ENCODE peak calls at places on chromosome 14, in five cellular contexts. One of them, this sample, is unnamed.

GRCh38 chr14:27686137-27686536 is 1080.5 kb upstream of the FOXG1 start:
- DNase-seq in uterus: no peak
- DNase-seq in natural killer cell: no peak
- DNase-seq in lung: no peak
- DNase-seq in mammary epithelial cell: no peak
- DNase-seq in this sample: no peak

GRCh38 chr14:36901846-36902245 is 240.2 kb downstream of the PAX9 start:
- DNase-seq in natural killer cell: no peak
- DNase-seq in uterus: no peak
- DNase-seq in mammary epithelial cell: no peak
- DNase-seq in lung: no peak
- DNase-seq in this sample: no peak

GRCh38 chr14:24279301-24280186 is 8.1 kb upstream of the RABGGTA start:
- DNase-seq in natural killer cell: no peak
- DNase-seq in mammary epithelial cell: peak; percentile 77
- DNase-seq in uterus: no peak
- DNase-seq in lung: no peak
- DNase-seq in this sample: peak; percentile 53

GRCh38 chr14:99420711-99421110 is 59.9 kb downstream of the SETD3 start:
- DNase-seq in mammary epithelial cell: no peak
- DNase-seq in natural killer cell: no peak
- DNase-seq in lung: peak; percentile 67
- DNase-seq in uterus: no peak
- DNase-seq in this sample: no peak

GRCh38 chr14:103384450-103385152 is 614 bp upstream of the MARK3 start:
- DNase-seq in uterus: no peak
- DNase-seq in lung: no peak
- DNase-seq in natural killer cell: no peak
- DNase-seq in mammary epithelial cell: no peak
- DNase-seq in this sample: no peak

GRCh38 chr14:105078294-105078693 is 13.1 kb upstream of the GPR132 start:
- DNase-seq in uterus: no peak
- DNase-seq in lung: no peak
- DNase-seq in mammary epithelial cell: no peak
- DNase-seq in natural killer cell: no peak
- DNase-seq in this sample: no peak

GRCh38 chr14:36028665-36029064 is 147.9 kb downstream of the PTCSC3 start:
- DNase-seq in natural killer cell: no peak
- DNase-seq in mammary epithelial cell: no peak
- DNase-seq in uterus: no peak
- DNase-seq in lung: no peak
- DNase-seq in this sample: no peak

GRCh38 chr14:50039734-50040400 is 76.5 kb downstream of the VCPKMT start:
- DNase-seq in lung: peak; percentile 38
- DNase-seq in mammary epithelial cell: peak; percentile 91
- DNase-seq in uterus: no peak
- DNase-seq in natural killer cell: no peak
- DNase-seq in this sample: peak; percentile 89

GRCh38 chr14:91223028-91223783 is 21.3 kb downstream of the GPR68 start:
- DNase-seq in natural killer cell: no peak
- DNase-seq in lung: no peak
- DNase-seq in mammary epithelial cell: peak; percentile 17
- DNase-seq in uterus: no peak
- DNase-seq in this sample: no peak

GRCh38 chr14:59438148-59438766 is 26.9 kb downstream of the GPR135 start:
- DNase-seq in natural killer cell: no peak
- DNase-seq in lung: no peak
- DNase-seq in uterus: no peak
- DNase-seq in mammary epithelial cell: peak; percentile 74
- DNase-seq in this sample: no peak

GRCh38 chr14:29724991-29725390 is 202.7 kb downstream of the PRKD1 start:
- DNase-seq in lung: peak; percentile 29
- DNase-seq in uterus: no peak
- DNase-seq in natural killer cell: no peak
- DNase-seq in mammary epithelial cell: no peak
- DNase-seq in this sample: no peak

GRCh38 chr14:47763188-47763854 is 87.9 kb upstream of the MDGA2 start:
- DNase-seq in lung: no peak
- DNase-seq in mammary epithelial cell: no peak
- DNase-seq in natural killer cell: no peak
- DNase-seq in uterus: no peak
- DNase-seq in this sample: no peak

GRCh38 chr14:97177016-97177415 is 379.8 kb downstream of the VRK1 start:
- DNase-seq in natural killer cell: no peak
- DNase-seq in uterus: no peak
- DNase-seq in mammary epithelial cell: peak; percentile 9
- DNase-seq in lung: no peak
- DNase-seq in this sample: no peak

GRCh38 chr14:97137705-97138104 is 340.5 kb downstream of the VRK1 start:
- DNase-seq in natural killer cell: no peak
- DNase-seq in uterus: no peak
- DNase-seq in mammary epithelial cell: no peak
- DNase-seq in lung: no peak
- DNase-seq in this sample: no peak

GRCh38 chr14:24086193-24086955 is 7.7 kb upstream of the PCK2 start:
- DNase-seq in natural killer cell: no peak
- DNase-seq in uterus: no peak
- DNase-seq in lung: no peak
- DNase-seq in mammary epithelial cell: no peak
- DNase-seq in this sample: no peak

GRCh38 chr14:94773017-94773681 is 3.2 kb upstream of the GSC start:
- DNase-seq in lung: no peak
- DNase-seq in uterus: no peak
- DNase-seq in natural killer cell: no peak
- DNase-seq in mammary epithelial cell: no peak
- DNase-seq in this sample: no peak

GRCh38 chr14:104708606-104709268 is 15.3 kb upstream of the ADSS1 start:
- DNase-seq in mammary epithelial cell: no peak
- DNase-seq in natural killer cell: peak; percentile 66
- DNase-seq in uterus: peak; percentile 74
- DNase-seq in lung: peak; percentile 68
- DNase-seq in this sample: no peak

GRCh38 chr14:42555365-42555764 is 948.7 kb downstream of the LRFN5 start:
- DNase-seq in mammary epithelial cell: no peak
- DNase-seq in uterus: no peak
- DNase-seq in lung: no peak
- DNase-seq in natural killer cell: no peak
- DNase-seq in this sample: no peak

GRCh38 chr14:77000340-77001235 is 27.9 kb downstream of the IRF2BPL start:
- DNase-seq in uterus: peak; percentile 60
- DNase-seq in natural killer cell: no peak
- DNase-seq in lung: no peak
- DNase-seq in mammary epithelial cell: no peak
- DNase-seq in this sample: no peak

GRCh38 chr14:59631237-59631636 is 54.6 kb upstream of the CCDC175 start:
- DNase-seq in natural killer cell: no peak
- DNase-seq in lung: no peak
- DNase-seq in mammary epithelial cell: peak; percentile 6
- DNase-seq in uterus: no peak
- DNase-seq in this sample: no peak

GRCh38 chr14:23566782-23567185 is 807 bp downstream of the AP1G2 start:
- DNase-seq in uterus: no peak
- DNase-seq in lung: no peak
- DNase-seq in mammary epithelial cell: no peak
- DNase-seq in natural killer cell: no peak
- DNase-seq in this sample: no peak

GRCh38 chr14:73460691-73461127 is 2.4 kb upstream of the NUMB start:
- DNase-seq in mammary epithelial cell: peak; percentile 55
- DNase-seq in uterus: no peak
- DNase-seq in lung: peak; percentile 27
- DNase-seq in natural killer cell: no peak
- DNase-seq in this sample: no peak

GRCh38 chr14:35355981-35356839 is 48.3 kb downstream of the NFKBIA start:
- DNase-seq in uterus: no peak
- DNase-seq in mammary epithelial cell: no peak
- DNase-seq in natural killer cell: no peak
- DNase-seq in lung: peak; percentile 62
- DNase-seq in this sample: no peak

GRCh38 chr14:21534576-21534975 is 8.4 kb upstream of the SALL2 start:
- DNase-seq in mammary epithelial cell: no peak
- DNase-seq in uterus: no peak
- DNase-seq in natural killer cell: no peak
- DNase-seq in lung: no peak
- DNase-seq in this sample: no peak

GRCh38 chr14:89108608-89109007 is 284.2 kb downstream of the TTC8 start:
- DNase-seq in uterus: no peak
- DNase-seq in mammary epithelial cell: no peak
- DNase-seq in natural killer cell: no peak
- DNase-seq in lung: no peak
- DNase-seq in this sample: no peak

GRCh38 chr14:57736391-57736790 is 129.5 kb downstream of the SLC35F4 start:
- DNase-seq in lung: no peak
- DNase-seq in natural killer cell: no peak
- DNase-seq in uterus: no peak
- DNase-seq in mammary epithelial cell: peak; percentile 68
- DNase-seq in this sample: no peak

GRCh38 chr14:23183479-23183878 is at the start of gene SLC7A8:
- DNase-seq in mammary epithelial cell: no peak
- DNase-seq in lung: peak; percentile 44
- DNase-seq in uterus: peak; percentile 89
- DNase-seq in natural killer cell: no peak
- DNase-seq in this sample: no peak

GRCh38 chr14:33393155-33393894 is 454.6 kb downstream of the NPAS3 start:
- DNase-seq in uterus: no peak
- DNase-seq in natural killer cell: no peak
- DNase-seq in mammary epithelial cell: no peak
- DNase-seq in lung: no peak
- DNase-seq in this sample: no peak

GRCh38 chr14:59275668-59276067 is 87.2 kb downstream of the DAAM1 start:
- DNase-seq in natural killer cell: no peak
- DNase-seq in uterus: no peak
- DNase-seq in lung: no peak
- DNase-seq in mammary epithelial cell: peak; percentile 92
- DNase-seq in this sample: no peak

GRCh38 chr14:93571275-93571674 is 140.5 kb downstream of the UNC79 start:
- DNase-seq in uterus: no peak
- DNase-seq in lung: no peak
- DNase-seq in natural killer cell: no peak
- DNase-seq in mammary epithelial cell: no peak
- DNase-seq in this sample: no peak

GRCh38 chr14:45526715-45527549 is 273.9 kb upstream of the MIS18BP1 start:
- DNase-seq in lung: no peak
- DNase-seq in uterus: no peak
- DNase-seq in natural killer cell: no peak
- DNase-seq in mammary epithelial cell: peak; percentile 45
- DNase-seq in this sample: no peak
- TF ChIP-seq CTCF in lung: no peak
- TF ChIP-seq CTCF in uterus: no peak
- TF ChIP-seq CTCF in natural killer cell: no peak
- TF ChIP-seq CTCF in mammary epithelial cell: peak; percentile 70
- TF ChIP-seq CTCF in this sample: no peak

DNA sequence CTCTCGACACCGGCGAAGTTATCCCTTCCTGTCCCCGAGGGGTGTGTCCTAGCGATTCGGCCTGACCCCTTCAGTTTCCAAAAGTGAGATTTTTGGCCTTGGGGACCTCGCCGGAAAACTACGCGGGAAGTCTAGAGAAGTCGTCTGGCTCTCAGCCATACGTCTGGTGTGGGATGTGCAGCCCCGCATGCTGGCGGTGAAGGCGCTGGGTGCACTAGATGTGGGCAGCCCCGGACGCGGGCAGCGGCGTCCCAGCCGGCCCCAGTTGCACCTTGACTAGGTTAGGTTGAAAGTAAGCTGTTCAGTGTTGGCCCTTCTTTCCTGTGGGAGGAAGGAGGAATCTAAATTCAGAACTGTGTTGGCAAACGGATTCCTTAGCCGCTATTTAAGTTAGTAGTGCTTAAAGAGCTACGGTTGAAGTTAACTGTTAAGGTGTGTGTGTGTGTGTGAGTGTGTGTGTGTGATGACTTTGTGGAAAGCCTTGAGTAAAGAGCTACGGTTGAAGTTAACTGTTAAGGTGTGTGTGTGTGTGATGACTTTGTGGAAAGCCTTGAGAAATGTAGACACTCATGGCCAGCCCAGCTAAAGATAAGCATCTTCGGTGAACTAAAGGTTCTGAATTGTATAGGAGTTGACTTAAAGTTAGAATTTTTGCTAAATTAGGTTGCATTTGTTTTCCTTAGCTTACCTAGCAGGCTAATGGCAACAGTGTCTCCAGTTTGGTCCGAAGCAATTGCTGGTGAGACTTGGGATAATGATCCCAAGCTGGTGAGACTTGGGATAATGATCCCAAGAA is 1.2 kb downstream of the KTN1 start:
- DNase-seq in uterus: peak; percentile 31
- DNase-seq in mammary epithelial cell: peak; percentile 57
- DNase-seq in lung: peak; percentile 34
- DNase-seq in natural killer cell: peak; percentile 46
- DNase-seq in this sample: peak; percentile 48
- TF ChIP-seq CTCF in uterus: no peak
- TF ChIP-seq CTCF in mammary epithelial cell: no peak
- TF ChIP-seq CTCF in lung: no peak
- TF ChIP-seq CTCF in natural killer cell: no peak
- TF ChIP-seq CTCF in this sample: no peak

GRCh38 chr14:71403673-71404072 is 496.4 kb downstream of the PCNX1 start:
- DNase-seq in uterus: no peak
- DNase-seq in lung: no peak
- DNase-seq in mammary epithelial cell: peak; percentile 23
- DNase-seq in natural killer cell: no peak
- DNase-seq in this sample: no peak
- TF ChIP-seq CTCF in uterus: no peak
- TF ChIP-seq CTCF in lung: no peak
- TF ChIP-seq CTCF in mammary epithelial cell: no peak
- TF ChIP-seq CTCF in natural killer cell: peak; percentile 23
- TF ChIP-seq CTCF in this sample: peak; percentile 35

GRCh38 chr14:53401646-53402045 is 248.5 kb upstream of the DDHD1 start:
- DNase-seq in natural killer cell: no peak
- DNase-seq in uterus: no peak
- DNase-seq in lung: no peak
- DNase-seq in mammary epithelial cell: no peak
- DNase-seq in this sample: no peak

DNA sequence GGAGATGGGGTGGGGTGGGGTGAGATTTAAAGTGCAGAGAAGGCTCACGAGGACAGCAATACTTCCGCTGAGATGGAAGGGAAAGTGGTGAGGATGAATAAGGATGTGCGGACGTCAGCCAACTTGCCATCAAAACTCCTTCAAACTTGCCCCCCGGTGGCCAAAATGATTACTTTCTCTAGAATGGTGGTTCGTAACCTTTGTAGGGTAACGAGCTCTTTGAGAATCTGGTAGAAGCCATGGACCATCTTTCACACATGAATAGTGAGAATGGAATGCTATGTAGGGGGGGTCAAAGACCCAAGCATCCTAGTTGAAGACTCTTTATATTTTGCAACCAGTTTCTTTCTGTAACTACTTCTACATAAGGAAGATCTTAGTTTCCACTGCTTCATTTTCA is 245.9 kb upstream of the DDHD1 start:
- DNase-seq in lung: no peak
- DNase-seq in uterus: no peak
- DNase-seq in natural killer cell: no peak
- DNase-seq in mammary epithelial cell: no peak
- DNase-seq in this sample: no peak
- TF ChIP-seq CTCF in lung: no peak
- TF ChIP-seq CTCF in uterus: no peak
- TF ChIP-seq CTCF in natural killer cell: no peak
- TF ChIP-seq CTCF in mammary epithelial cell: peak; percentile 42
- TF ChIP-seq CTCF in this sample: no peak

This sample was measured in CD14-positive monocyte.